ENCODE peak calls at places on chromosomes 4 and X, in four cellular contexts. X is spleen, Q is endothelial cell of umbilical vein, Z is prostate gland. N is an unnamed sample.
A peak's percentile ranks its signal among the peaks of the same experiment; 100 is the strongest.

GRCh38 chrX:150903110-150903508 is 4.6 kb upstream of the CD99L2 start:
- DNase-seq in X (no peak), Q (no peak), Z (no peak), N (no peak)

GRCh38 chrX:39839371-39839770 is 258.4 kb downstream of the BCOR start:
- DNase-seq in X (no peak), Q (no peak), Z (no peak), N (no peak)

GRCh38 chr4:170139764-170140163 is 50.0 kb upstream of the AADAT start:
- DNase-seq in X (no peak), Q (no peak), Z (no peak), N (no peak)

GRCh38 chr4:40247350-40247749 is 50.5 kb downstream of the RHOH start:
- DNase-seq in X (peak; percentile 89), Q (no peak), Z (no peak), N (peak; percentile 69)

GRCh38 chr4:13547563-13548041 is 3.3 kb upstream of the NKX3-2 start:
- DNase-seq in X (peak; percentile 80), Q (no peak), Z (no peak), N (no peak)

GRCh38 chr4:161320377-161320776 is 843.4 kb downstream of the FSTL5 start:
- DNase-seq in X (no peak), Q (peak; percentile 19), Z (no peak), N (no peak)

GRCh38 chr4:6885953-6886557 is 23.6 kb upstream of the TBC1D14 start:
- DNase-seq in X (peak; percentile 89), Q (peak; percentile 15), Z (no peak), N (no peak)

GRCh38 chr4:14236359-14236758 is 608.8 kb upstream of the BOD1L1 start:
- DNase-seq in X (no peak), Q (no peak), Z (no peak), N (no peak)

GRCh38 chr4:176053785-176054184 is 11.9 kb upstream of the WDR17 start:
- DNase-seq in X (no peak), Q (no peak), Z (no peak), N (no peak)

GRCh38 chr4:138115053-138115452 is 127.1 kb downstream of the SLC7A11 start:
- DNase-seq in X (no peak), Q (no peak), Z (no peak), N (no peak)

GRCh38 chr4:186755550-186756519 is 32.2 kb upstream of the FAT1 start:
- DNase-seq in X (no peak), Q (no peak), Z (no peak), N (peak; percentile 53)

GRCh38 chrX:107748490-107748889 is 27.1 kb downstream of the TSC22D3 start:
- DNase-seq in X (no peak), Q (no peak), Z (no peak), N (no peak)

GRCh38 chr4:57374866-57375595 is 264.8 kb upstream of the IGFBP7 start:
- DNase-seq in X (no peak), Q (no peak), Z (no peak), N (no peak)

GRCh38 chr4:48570646-48571220 is 80.7 kb downstream of the ZAR1 start:
- DNase-seq in X (no peak), Q (no peak), Z (no peak), N (no peak)

GRCh38 chr4:163167333-163167626 is 590 bp upstream of the NAF1 start:
- DNase-seq in X (no peak), Q (peak; percentile 49), Z (no peak), N (no peak)

GRCh38 chr4:42142586-42142985 is 9.9 kb downstream of the BEND4 start:
- DNase-seq in X (no peak), Q (no peak), Z (no peak), N (no peak)

GRCh38 chr4:52199574-52200338 is 148.7 kb downstream of the SPATA18 start:
- DNase-seq in X (no peak), Q (no peak), Z (no peak), N (no peak)

GRCh38 chr4:55376698-55377097 is 19.1 kb upstream of the TMEM165 start:
- DNase-seq in X (no peak), Q (no peak), Z (no peak), N (no peak)

GRCh38 chr4:78864405-78865024 is 74.7 kb downstream of the PAQR3 start:
- DNase-seq in X (no peak), Q (peak; percentile 85), Z (peak; percentile 47), N (no peak)

GRCh38 chr4:26762650-26763049 is 98.0 kb upstream of the STIM2 start:
- DNase-seq in X (no peak), Q (peak; percentile 10), Z (no peak), N (no peak)

GRCh38 chrX:153643431-153644351 is 3.3 kb upstream of the DUSP9 start:
- DNase-seq in X (peak; percentile 66), Q (no peak), Z (no peak), N (peak; percentile 40)

GRCh38 chr4:52368895-52369294 is 290.2 kb downstream of the USP46 start:
- DNase-seq in X (no peak), Q (no peak), Z (no peak), N (no peak)

GRCh38 chr4:123235431-123235830 is 161.2 kb upstream of the SPRY1 start:
- DNase-seq in X (no peak), Q (no peak), Z (no peak), N (no peak)

GRCh38 chrX:74293343-74293946 is 10.5 kb upstream of the ZCCHC13 start:
- DNase-seq in X (peak; percentile 89), Q (peak; percentile 74), Z (peak; percentile 71), N (peak; percentile 85)

GRCh38 chr4:140300271-140300970 is 73.0 kb upstream of the SCOC start:
- DNase-seq in X (no peak), Q (peak; percentile 29), Z (no peak), N (no peak)

GRCh38 chr4:55475394-55476243 is 71.1 kb downstream of the CLOCK start:
- DNase-seq in X (no peak), Q (peak; percentile 29), Z (no peak), N (no peak)

GRCh38 chr4:135316266-135316779 is 1114.7 kb upstream of the PABPC4L start:
- DNase-seq in X (no peak), Q (no peak), Z (no peak), N (no peak)

GRCh38 chrX:41333744-41333993 is 293 bp upstream of the DDX3X start:
- DNase-seq in X (no peak), Q (no peak), Z (peak; percentile 49), N (no peak)

GRCh38 chr4:122636697-122637096 is 15.8 kb upstream of the IL21 start:
- DNase-seq in X (no peak), Q (no peak), Z (no peak), N (no peak)

GRCh38 chr4:94927696-94928095 is 169.9 kb downstream of the BMPR1B start:
- DNase-seq in X (no peak), Q (no peak), Z (no peak), N (no peak)

GRCh38 chr4:133058701-133059100 is 90.4 kb upstream of the PCDH10 start:
- DNase-seq in X (no peak), Q (no peak), Z (no peak), N (no peak)

GRCh38 chr4:183783933-183784622 is 121.0 kb upstream of the STOX2 start:
- DNase-seq in X (no peak), Q (no peak), Z (no peak), N (no peak)

DNA sequence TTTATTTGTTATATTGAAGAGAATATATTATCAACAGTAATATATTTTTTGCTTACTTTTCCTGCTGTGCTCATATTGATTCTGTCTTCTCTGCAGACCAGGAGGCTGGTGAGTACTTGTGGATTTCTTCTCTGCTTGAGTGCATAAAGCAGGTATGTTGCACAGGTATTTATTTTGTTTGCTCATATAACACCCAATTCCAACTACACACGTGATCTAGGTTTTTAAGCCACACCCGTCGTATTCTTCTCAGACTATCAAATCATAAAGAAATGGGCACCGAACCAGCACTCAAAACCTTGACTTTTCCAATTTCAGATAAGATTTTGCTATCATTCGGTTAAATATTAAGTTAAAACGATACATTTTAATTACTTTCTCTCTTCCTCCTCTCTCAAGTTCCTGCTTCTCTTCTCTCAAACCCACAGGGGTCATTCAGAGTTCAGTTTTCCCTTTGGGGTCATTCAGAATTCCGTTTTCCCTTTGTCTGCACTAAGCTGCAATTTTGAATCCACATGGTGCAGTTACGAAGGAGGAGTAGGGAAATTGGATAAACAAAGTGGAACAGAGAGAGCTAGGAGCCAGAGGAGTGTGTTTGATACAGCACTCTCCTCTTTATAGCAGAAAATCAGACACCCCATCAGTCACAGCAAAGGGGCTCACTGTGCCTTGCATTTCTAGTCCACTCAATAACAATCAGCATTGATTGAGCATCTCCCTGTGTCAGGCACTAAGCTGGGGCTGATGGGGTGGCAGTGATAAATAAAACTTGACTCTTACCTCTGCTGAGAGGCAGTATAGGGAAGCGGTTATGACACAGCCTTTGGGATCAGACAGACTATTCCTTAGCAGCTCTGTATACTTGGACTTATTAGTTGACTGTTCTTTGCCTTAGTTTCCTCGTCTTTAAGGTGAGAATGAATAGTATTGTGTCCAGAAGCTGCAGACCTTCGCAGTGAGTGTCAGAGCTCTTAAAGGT is at the start of gene ADH1C:
- DNase-seq in X (no peak), Q (no peak), Z (peak; percentile 9), N (no peak)
- TF ChIP-seq POLR2A in X (no peak), Q (no peak), Z (no peak), N (peak; percentile 14)

GRCh38 chrX:2955838-2956237 is 26.7 kb upstream of the ARSD start:
- DNase-seq in X (peak; percentile 11), Q (no peak), Z (no peak), N (no peak)

GRCh38 chrX:2965965-2966364 is 36.8 kb upstream of the ARSD start:
- DNase-seq in X (no peak), Q (no peak), Z (no peak), N (no peak)

GRCh38 chrX:2962346-2962745 is 33.2 kb upstream of the ARSD start:
- DNase-seq in X (peak; percentile 34), Q (no peak), Z (no peak), N (no peak)

GRCh38 chrX:2958199-2958598 is 29.1 kb upstream of the ARSD start:
- DNase-seq in X (no peak), Q (no peak), Z (no peak), N (no peak)

GRCh38 chrX:2960861-2961515 is 31.8 kb upstream of the ARSD start:
- DNase-seq in X (no peak), Q (no peak), Z (no peak), N (no peak)
- H3K27ac ChIP-seq in X (no peak overlapping the region), Q (no peak overlapping the region), Z (no peak overlapping the region), N (no peak overlapping the region)

GRCh38 chr4:168830777-168831512 is 179.1 kb downstream of the CBR4 start:
- DNase-seq in X (no peak), Q (no peak), Z (no peak), N (no peak)

GRCh38 chr4:168832746-168833575 is 177.1 kb downstream of the CBR4 start:
- DNase-seq in X (peak; percentile 76), Q (peak; percentile 32), Z (peak; percentile 25), N (peak; percentile 50)

GRCh38 chr4:168835880-168836454 is 174.1 kb downstream of the CBR4 start:
- DNase-seq in X (no peak), Q (no peak), Z (no peak), N (no peak)

GRCh38 chr4:168831585-168831918 is 178.5 kb downstream of the CBR4 start:
- DNase-seq in X (no peak), Q (no peak), Z (no peak), N (no peak)

GRCh38 chr4:168831919-168832745 is 177.9 kb downstream of the CBR4 start:
- DNase-seq in X (peak; percentile 90), Q (peak; percentile 78), Z (peak; percentile 84), N (peak; percentile 88)
- TF ChIP-seq POLR2A in X (no peak), Q (peak; percentile 94), Z (peak; percentile 94), N (peak; percentile 89)

GRCh38 chr4:2923141-2923551 is 40.1 kb downstream of the NOP14 start:
- DNase-seq in X (no peak), Q (no peak), Z (no peak), N (no peak)
- H3K27ac ChIP-seq in X (peak overlapping the region; percentile 48), Q (no peak overlapping the region), Z (no peak overlapping the region), N (no peak overlapping the region)